ENCODE peak calls at places on chromosome 7, in ten cellular contexts. S is progenitor cell of endocrine pancreas, B is body of pancreas, G is mucosa of descending colon, X is AG09309, J is Calu3, W is lung, E is left ventricle myocardium inferior, F is heart right ventricle, V is testis. A is an unnamed sample.

GRCh38 chr7:114944742-114945625 is 23.1 kb downstream of the MDFIC start:
- DNase-seq in X (peak), W (peak), B (peak), G (peak), F (peak), V (peak), J (no peak), S (no peak), E (peak), A (no peak)

GRCh38 chr7:67518580-67518979 is 521.9 kb downstream of the TYW1 start:
- DNase-seq in X (no peak), F (peak), S (no peak), V (no peak), G (no peak), J (no peak), B (no peak), E (peak), W (no peak), A (no peak)

GRCh38 chr7:76514926-76515325 is 4.6 kb downstream of the UPK3B start:
- DNase-seq in W (no peak), B (no peak), V (peak), S (no peak), J (no peak), X (no peak), E (no peak), G (no peak), F (no peak), A (no peak)

GRCh38 chr7:27118580-27118979 is 12.0 kb downstream of the HOXA4 start:
- DNase-seq in J (no peak), S (no peak), W (no peak), V (no peak), B (no peak), F (no peak), X (no peak), G (peak), E (no peak), A (no peak)

GRCh38 chr7:73960548-73960947 is 67.4 kb upstream of the ELN start:
- DNase-seq in W (no peak), B (no peak), E (no peak), J (peak), S (no peak), V (no peak), G (peak), X (no peak), F (no peak), A (peak)

GRCh38 chr7:98968621-98969020 is 90.3 kb downstream of the TRRAP start:
- DNase-seq in S (no peak), J (no peak), V (no peak), W (no peak), G (peak), F (no peak), E (no peak), B (no peak), X (no peak), A (no peak)

GRCh38 chr7:115005942-115006341 is 84.0 kb downstream of the MDFIC start:
- DNase-seq in B (peak), S (no peak), V (no peak), G (peak), X (no peak), W (no peak), J (peak), F (no peak), E (no peak), A (no peak)

GRCh38 chr7:65371468-65371867 is 2.2 kb upstream of the ZNF92 start:
- DNase-seq in J (no peak), S (no peak), W (no peak), V (no peak), E (no peak), F (no peak), B (peak), G (no peak), X (no peak), A (no peak)

GRCh38 chr7:48077438-48077837 is 11.6 kb upstream of the UPP1 start:
- DNase-seq in S (no peak), F (no peak), V (no peak), W (no peak), G (no peak), B (no peak), X (no peak), E (no peak), J (no peak), A (no peak)

GRCh38 chr7:95986136-95986535 is 213.8 kb downstream of the DYNC1I1 start:
- DNase-seq in G (no peak), F (no peak), V (peak), E (no peak), B (no peak), J (no peak), W (no peak), X (no peak), S (no peak), A (no peak)

GRCh38 chr7:71718563-71718962 is 586.6 kb downstream of the GALNT17 start:
- DNase-seq in E (no peak), X (no peak), V (no peak), B (no peak), G (no peak), W (no peak), F (no peak), J (no peak), S (no peak), A (no peak)

GRCh38 chr7:64879800-64880199 is 23.3 kb upstream of the ZNF273 start:
- DNase-seq in B (no peak), W (peak), V (no peak), E (no peak), F (no peak), J (no peak), S (no peak), X (no peak), G (no peak), A (no peak)

GRCh38 chr7:132500727-132501410 is 75.4 kb downstream of the PLXNA4 start:
- DNase-seq in X (peak), W (peak), E (peak), F (peak), B (peak), V (peak), S (no peak), J (no peak), G (no peak), A (peak)

GRCh38 chr7:98107313-98107691 is 640 bp downstream of the LMTK2 start:
- DNase-seq in G (peak), X (no peak), E (no peak), F (no peak), W (no peak), V (peak), S (no peak), J (peak), B (peak), A (no peak)

GRCh38 chr7:2505401-2505800 is 14.2 kb upstream of the LFNG start:
- DNase-seq in F (no peak), B (no peak), W (no peak), V (no peak), S (no peak), E (no peak), X (no peak), J (no peak), G (no peak), A (no peak)

GRCh38 chr7:95593343-95593742 is 3.0 kb downstream of the PDK4 start:
- DNase-seq in E (no peak), W (no peak), S (no peak), J (no peak), V (no peak), F (no peak), X (no peak), B (no peak), G (no peak), A (no peak)

GRCh38 chr7:66626236-66626957 is 2.3 kb upstream of the KCTD7 start:
- DNase-seq in J (no peak), X (peak), G (no peak), B (no peak), E (no peak), F (no peak), W (no peak), V (no peak), S (no peak), A (peak)

GRCh38 chr7:95420996-95421846 is 13.6 kb downstream of the PON2 start:
- DNase-seq in E (no peak), J (peak), G (no peak), X (no peak), F (no peak), W (no peak), B (no peak), S (no peak), V (no peak), A (no peak)

GRCh38 chr7:47937711-47938573 is 10.3 kb downstream of the PKD1L1 start:
- DNase-seq in V (no peak), J (no peak), X (no peak), F (no peak), G (no peak), S (no peak), W (no peak), E (no peak), B (no peak), A (no peak)

GRCh38 chr7:69123003-69123402 is 475.3 kb upstream of the AUTS2 start:
- DNase-seq in J (no peak), X (no peak), S (no peak), W (no peak), E (no peak), F (no peak), B (no peak), G (no peak), V (no peak), A (no peak)

GRCh38 chr7:159027803-159028455 is 116.7 kb downstream of the VIPR2 start:
- DNase-seq in J (no peak), F (peak), E (no peak), G (peak), V (peak), B (no peak), X (no peak), W (no peak), S (no peak), A (peak)

GRCh38 chr7:16446508-16446907 is 19.0 kb downstream of the SOSTDC1 start:
- DNase-seq in V (no peak), X (no peak), E (no peak), J (no peak), F (no peak), G (no peak), W (no peak), S (no peak), B (no peak), A (no peak)

DNA sequence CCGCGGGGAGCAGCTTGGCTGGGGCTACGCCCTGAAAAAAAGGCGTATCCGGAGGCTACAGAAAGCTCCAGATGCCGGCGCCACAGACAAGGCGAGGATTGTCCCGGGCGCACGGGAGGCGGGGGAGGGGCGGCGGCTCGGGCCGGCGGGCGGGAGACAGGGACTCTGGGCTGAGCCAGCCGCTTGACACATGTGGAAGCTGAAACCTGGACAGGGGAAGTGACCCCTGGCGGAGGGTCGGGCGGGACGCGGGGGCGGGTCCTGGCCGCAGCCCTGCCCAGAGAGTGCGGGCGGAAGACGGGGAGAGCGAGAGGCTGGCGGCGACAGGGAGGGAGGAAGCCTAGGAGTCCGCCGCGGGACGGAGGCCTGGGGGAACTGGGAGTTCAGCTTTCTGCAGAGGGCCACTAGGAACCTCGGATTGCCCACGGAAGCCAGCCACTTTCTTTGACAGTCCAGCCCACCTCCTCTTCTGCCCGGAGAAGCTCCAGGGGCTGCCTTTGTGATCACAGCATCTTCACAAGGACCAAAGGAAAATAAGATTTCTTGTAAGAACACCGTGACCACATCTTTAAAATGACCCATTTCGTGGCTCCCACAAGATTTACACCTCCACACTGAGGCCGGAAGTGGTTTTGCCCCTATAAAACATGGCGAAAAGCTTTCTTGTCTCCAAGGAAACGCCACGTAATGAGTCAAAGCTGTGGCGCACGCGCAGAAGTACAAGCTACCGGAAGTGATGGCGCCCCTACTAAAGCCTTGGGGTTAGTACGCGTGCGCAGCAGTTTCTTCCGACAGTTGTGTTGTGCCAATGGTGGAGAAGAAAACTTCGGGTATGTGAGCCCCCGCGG is at the start of the genes PLOD3 and ZNHIT1:
- DNase-seq in E (peak), F (peak), S (peak), B (peak), W (peak), G (peak), V (peak), X (peak), J (peak), A (peak)
- TF ChIP-seq CTCF in E (peak), F (peak), S (no peak), B (peak), W (no peak), G (no peak), V (no peak), X (no peak), J (peak), A (no peak)

GRCh38 chr7:120857558-120858298 is at the start of gene TSPAN12:
- DNase-seq in G (peak), J (peak), E (peak), S (peak), W (peak), V (peak), F (peak), X (no peak), B (peak), A (peak)
- TF ChIP-seq CTCF in G (peak), J (peak), E (peak), S (peak), W (peak), V (peak), F (peak), X (peak), B (peak), A (peak)

GRCh38 chr7:134553976-134554375 is 5.1 kb downstream of the AKR1B15 start:
- DNase-seq in G (no peak), F (no peak), S (no peak), X (no peak), B (no peak), E (no peak), J (no peak), V (no peak), W (no peak), A (peak)
- TF ChIP-seq CTCF in G (no peak), F (no peak), S (peak), X (peak), B (peak), E (no peak), J (no peak), V (peak), W (no peak), A (no peak)

GRCh38 chr7:33091641-33092191 is 17.5 kb downstream of the RP9 start:
- DNase-seq in V (no peak), G (no peak), S (no peak), J (peak), W (no peak), E (no peak), F (no peak), X (no peak), B (no peak), A (no peak)
- TF ChIP-seq CTCF in V (no peak), G (no peak), S (peak), J (no peak), W (no peak), E (no peak), F (no peak), X (no peak), B (no peak), A (no peak)

GRCh38 chr7:4131043-4131442 is 551.1 kb upstream of the FOXK1 start:
- DNase-seq in J (no peak), E (no peak), G (no peak), W (no peak), V (no peak), F (no peak), B (no peak), S (no peak), X (no peak), A (no peak)

GRCh38 chr7:4133491-4134044 is 548.5 kb upstream of the FOXK1 start:
- DNase-seq in X (no peak), J (no peak), E (no peak), F (no peak), G (no peak), W (no peak), S (no peak), V (no peak), B (no peak), A (no peak)

GRCh38 chr7:4132221-4132620 is 549.9 kb upstream of the FOXK1 start:
- DNase-seq in F (no peak), V (no peak), W (no peak), E (no peak), X (no peak), G (no peak), J (no peak), B (no peak), S (no peak), A (no peak)

GRCh38 chr7:4128161-4128560 is 553.9 kb upstream of the FOXK1 start:
- DNase-seq in E (no peak), V (no peak), G (no peak), B (no peak), S (no peak), W (no peak), F (no peak), X (no peak), J (no peak), A (no peak)

DNA sequence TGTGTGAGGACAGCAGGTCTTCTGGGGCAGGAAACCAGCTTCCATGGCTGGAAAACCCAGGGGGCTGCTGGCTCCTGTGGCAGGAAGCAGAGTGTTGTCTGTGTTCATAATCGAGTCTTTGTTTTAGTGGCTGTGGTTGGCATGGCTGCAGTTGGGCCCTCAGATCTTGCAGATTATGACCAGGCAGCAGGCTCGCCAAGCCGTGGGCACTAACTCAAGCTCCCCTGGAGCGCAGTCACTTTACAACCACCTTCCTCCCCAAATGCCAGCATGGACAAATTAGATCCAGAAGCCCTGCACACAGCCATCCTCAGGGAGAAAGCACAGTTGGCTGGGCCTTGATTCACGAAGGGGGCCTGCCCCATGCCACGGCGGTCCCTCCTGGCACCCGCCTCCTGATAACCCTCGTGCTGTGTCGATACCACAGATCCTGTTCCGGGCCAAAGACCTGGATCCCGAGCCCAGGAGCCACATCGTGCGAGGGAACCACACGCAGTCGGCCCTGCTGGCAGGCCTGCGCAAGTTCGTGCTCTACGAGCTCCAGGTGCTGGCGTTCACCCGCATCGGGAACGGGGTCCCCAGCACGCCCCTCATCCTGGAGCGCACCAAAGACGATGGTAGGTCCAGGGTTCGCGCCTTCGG is 552.5 kb upstream of the FOXK1 start:
- DNase-seq in X (no peak), G (no peak), E (no peak), W (no peak), V (no peak), S (no peak), F (no peak), B (peak), J (no peak), A (no peak)
- TF ChIP-seq CTCF in X (no peak), G (no peak), E (no peak), W (no peak), V (no peak), S (no peak), F (no peak), B (no peak), J (no peak), A (no peak)

GRCh38 chr7:5278781-5279180 is 4.0 kb upstream of the SLC29A4 start:
- DNase-seq in X (no peak), E (no peak), F (no peak), S (no peak), G (no peak), J (no peak), W (no peak), B (no peak), V (no peak), A (no peak)

GRCh38 chr7:5274441-5274840 is 8.3 kb upstream of the SLC29A4 start:
- DNase-seq in X (no peak), S (no peak), E (no peak), V (no peak), G (no peak), J (no peak), B (no peak), W (no peak), F (no peak), A (no peak)

GRCh38 chr7:5270788-5271187 is 12.0 kb upstream of the SLC29A4 start:
- DNase-seq in J (no peak), V (no peak), E (no peak), G (no peak), W (no peak), S (no peak), B (no peak), X (no peak), F (no peak), A (no peak)

GRCh38 chr7:5279734-5280133 is 3.0 kb upstream of the SLC29A4 start:
- DNase-seq in V (no peak), E (no peak), B (no peak), G (no peak), F (no peak), J (no peak), X (no peak), W (no peak), S (no peak), A (no peak)

GRCh38 chr7:5276611-5277010 is 6.1 kb upstream of the SLC29A4 start:
- DNase-seq in B (no peak), S (no peak), E (no peak), V (no peak), F (no peak), X (no peak), W (no peak), G (no peak), J (no peak), A (no peak)
- TF ChIP-seq CTCF in B (no peak), S (no peak), E (no peak), V (no peak), F (no peak), X (no peak), W (no peak), G (no peak), J (no peak), A (no peak)

A was measured in MCF 10A.